ENCODE peak calls at places on chromosome 13, in six cellular contexts. Y, A, G, Q, O and B are unnamed samples.

GRCh38 chr13:106617561-106617960 is 49.6 kb upstream of the ARGLU1 start:
- DNase-seq in Y (no peak), A (no peak), G (no peak), Q (no peak), O (no peak), B (no peak)

GRCh38 chr13:37460211-37460610 is 138.4 kb downstream of the POSTN start:
- DNase-seq in Y (no peak), A (no peak), G (no peak), Q (no peak), O (no peak), B (no peak)

GRCh38 chr13:109778102-109778542 is 8.3 kb downstream of the IRS2 start:
- DNase-seq in Y (no peak), A (no peak), G (no peak), Q (peak; percentile 54), O (no peak), B (peak; percentile 11)

GRCh38 chr13:20869540-20869939 is 33.0 kb downstream of the XPO4 start:
- DNase-seq in Y (no peak), A (no peak), G (no peak), Q (no peak), O (no peak), B (peak; percentile 18)

GRCh38 chr13:57311009-57311586 is 144.1 kb downstream of the PRR20E start:
- DNase-seq in Y (no peak), A (no peak), G (no peak), Q (no peak), O (no peak), B (no peak)

GRCh38 chr13:80262051-80262695 is 78.8 kb downstream of the SPRY2 start:
- DNase-seq in Y (no peak), A (no peak), G (no peak), Q (no peak), O (no peak), B (no peak)

GRCh38 chr13:35848868-35849644 is 282.1 kb downstream of the DCLK1 start:
- DNase-seq in Y (no peak), A (no peak), G (no peak), Q (no peak), O (no peak), B (no peak)

GRCh38 chr13:43298799-43299198 is 275.4 kb downstream of the DNAJC15 start:
- DNase-seq in Y (no peak), A (no peak), G (no peak), Q (no peak), O (no peak), B (no peak)

GRCh38 chr13:63198076-63198475 is 1782.4 kb upstream of the PCDH20 start:
- DNase-seq in Y (no peak), A (no peak), G (no peak), Q (no peak), O (no peak), B (peak; percentile 25)

GRCh38 chr13:39039033-39039432 is 777 bp downstream of the NHLRC3 start:
- DNase-seq in Y (no peak), A (no peak), G (no peak), Q (peak; percentile 11), O (no peak), B (no peak)

GRCh38 chr13:59776924-59777690 is 386.6 kb downstream of the DIAPH3 start:
- DNase-seq in Y (no peak), A (no peak), G (no peak), Q (no peak), O (no peak), B (no peak)

GRCh38 chr13:46951516-46951915 is 54.7 kb upstream of the HTR2A start:
- DNase-seq in Y (no peak), A (no peak), G (no peak), Q (no peak), O (no peak), B (no peak)

GRCh38 chr13:33918199-33918932 is 100.4 kb downstream of the RFC3 start:
- DNase-seq in Y (no peak), A (no peak), G (peak; percentile 64), Q (no peak), O (no peak), B (no peak)

GRCh38 chr13:23674795-23675640 is 104.8 kb downstream of the TNFRSF19 start:
- DNase-seq in Y (no peak), A (no peak), G (no peak), Q (no peak), O (no peak), B (no peak)

GRCh38 chr13:36074659-36075058 is 56.5 kb downstream of the DCLK1 start:
- DNase-seq in Y (no peak), A (no peak), G (no peak), Q (no peak), O (no peak), B (no peak)

GRCh38 chr13:32642858-32643257 is 56.6 kb downstream of the PDS5B start:
- DNase-seq in Y (no peak), A (no peak), G (no peak), Q (no peak), O (no peak), B (no peak)

GRCh38 chr13:87777395-87777794 is 106.2 kb downstream of the SLITRK5 start:
- DNase-seq in Y (no peak), A (no peak), G (no peak), Q (peak; percentile 56), O (no peak), B (no peak)

GRCh38 chr13:33353210-33353609 is 67.7 kb upstream of the STARD13 start:
- DNase-seq in Y (peak; percentile 67), A (no peak), G (peak; percentile 90), Q (no peak), O (no peak), B (no peak)

GRCh38 chr13:77698211-77699058 is 948 bp downstream of the SLAIN1 start:
- DNase-seq in Y (peak; percentile 69), A (peak; percentile 16), G (peak; percentile 46), Q (peak; percentile 67), O (no peak), B (peak; percentile 6)

GRCh38 chr13:98972627-98973026 is 5.2 kb downstream of the DOCK9 start:
- DNase-seq in Y (no peak), A (no peak), G (no peak), Q (no peak), O (no peak), B (no peak)

GRCh38 chr13:32047796-32048195 is 16.2 kb downstream of the FRY start:
- DNase-seq in Y (no peak), A (no peak), G (no peak), Q (no peak), O (no peak), B (no peak)

GRCh38 chr13:40376867-40377266 is 289.6 kb downstream of the FOXO1 start:
- DNase-seq in Y (no peak), A (peak; percentile 34), G (no peak), Q (no peak), O (no peak), B (no peak)

GRCh38 chr13:28324181-28324789 is 170.6 kb downstream of the FLT1 start:
- DNase-seq in Y (no peak), A (peak; percentile 50), G (peak; percentile 54), Q (peak; percentile 41), O (no peak), B (peak; percentile 71)

GRCh38 chr13:99977912-99978780 is 3.4 kb upstream of the ZIC2 start:
- DNase-seq in Y (no peak), A (no peak), G (peak; percentile 24), Q (no peak), O (no peak), B (no peak)
- H3K27me3 ChIP-seq in Y (peaks cover 94% of the 10 kb centered on the region), A (peaks cover 75% of the 10 kb centered on the region), G (peaks cover 2% of the 10 kb centered on the region), Q (peaks cover 31% of the 10 kb centered on the region), O (peaks cover 61% of the 10 kb centered on the region), B (no peaks in the 10 kb centered on the region)

GRCh38 chr13:112859817-112860190 is 109.2 kb upstream of the MCF2L start:
- DNase-seq in Y (peak; percentile 63), A (peak; percentile 52), G (no peak), Q (no peak), O (no peak), B (peak; percentile 18)

GRCh38 chr13:112861876-112862615 is 107.0 kb upstream of the MCF2L start:
- DNase-seq in Y (no peak), A (no peak), G (no peak), Q (no peak), O (no peak), B (no peak)

GRCh38 chr13:112855859-112856258 is 113.2 kb upstream of the MCF2L start:
- DNase-seq in Y (no peak), A (no peak), G (no peak), Q (no peak), O (no peak), B (no peak)

GRCh38 chr13:112857914-112858490 is 111.0 kb upstream of the MCF2L start:
- DNase-seq in Y (no peak), A (no peak), G (no peak), Q (no peak), O (no peak), B (no peak)

GRCh38 chr13:112859128-112859816 is 109.7 kb upstream of the MCF2L start:
- DNase-seq in Y (no peak), A (no peak), G (no peak), Q (no peak), O (no peak), B (no peak)
- H3K36me3 ChIP-seq in Y (peaks cover 84% of the 10 kb centered on the region), A (no peaks in the 10 kb centered on the region), G (no peaks in the 10 kb centered on the region), Q (no peaks in the 10 kb centered on the region), O (peaks cover 8% of the 10 kb centered on the region), B (peaks cover 3% of the 10 kb centered on the region)

GRCh38 chr13:19587635-19588300 is 26.4 kb upstream of the TPTE2 start:
- DNase-seq in Y (no peak), A (no peak), G (no peak), Q (peak; percentile 67), O (no peak), B (peak; percentile 79)

GRCh38 chr13:19589312-19589711 is 28.0 kb upstream of the TPTE2 start:
- DNase-seq in Y (no peak), A (no peak), G (no peak), Q (no peak), O (no peak), B (no peak)

GRCh38 chr13:19592657-19593175 is 31.4 kb upstream of the TPTE2 start:
- DNase-seq in Y (no peak), A (no peak), G (no peak), Q (no peak), O (no peak), B (no peak)

GRCh38 chr13:19590423-19590822 is 29.1 kb upstream of the TPTE2 start:
- DNase-seq in Y (no peak), A (no peak), G (no peak), Q (no peak), O (no peak), B (no peak)

GRCh38 chr13:19591864-19592263 is 30.5 kb upstream of the TPTE2 start:
- DNase-seq in Y (no peak), A (no peak), G (no peak), Q (no peak), O (no peak), B (no peak)
- H3K9me3 ChIP-seq in Y (no peaks in the 10 kb centered on the region), A (no peaks in the 10 kb centered on the region), G (no peaks in the 10 kb centered on the region), Q (no peaks in the 10 kb centered on the region), O (no peaks in the 10 kb centered on the region), B (no peaks in the 10 kb centered on the region)

GRCh38 chr13:102965802-102966201 is 100.4 kb downstream of the SLC10A2 start:
- DNase-seq in Y (no peak), A (no peak), G (no peak), Q (no peak), O (no peak), B (no peak)

GRCh38 chr13:102962430-102962829 is 103.8 kb downstream of the SLC10A2 start:
- DNase-seq in Y (no peak), A (no peak), G (no peak), Q (no peak), O (no peak), B (no peak)

DNA sequence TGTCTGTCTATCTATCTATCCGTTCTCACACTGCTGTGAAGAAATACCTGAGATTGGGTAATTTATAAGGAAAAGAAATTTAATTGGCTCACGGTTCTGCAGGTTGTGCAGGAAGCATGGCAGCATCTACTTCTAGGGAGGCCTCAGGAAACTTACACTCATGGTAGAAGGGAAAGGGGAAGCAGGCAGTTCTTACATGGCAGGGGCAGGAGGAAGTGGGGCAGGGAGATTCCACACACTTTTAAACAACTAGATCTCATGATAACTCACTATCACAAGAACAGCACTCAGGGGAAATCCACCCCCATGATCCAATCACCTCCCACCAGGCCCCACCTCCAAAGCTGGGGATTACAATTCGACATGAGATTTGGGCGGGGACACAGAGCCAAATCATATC is 105.3 kb downstream of the SLC10A2 start:
- DNase-seq in Y (no peak), A (no peak), G (no peak), Q (no peak), O (no peak), B (no peak)
- H3K27me3 ChIP-seq in Y (no peaks in the 10 kb centered on the region), A (no peaks in the 10 kb centered on the region), G (no peaks in the 10 kb centered on the region), Q (no peaks in the 10 kb centered on the region), O (no peaks in the 10 kb centered on the region), B (no peaks in the 10 kb centered on the region)